ENCODE peak calls at places on chromosomes 11 and 22, in seven cellular contexts. One of them, this sample, is unnamed.

GRCh38 chr11:1878134-1879031 is 13.3 kb downstream of the PRR33 start:
- DNase-seq in bronchial epithelial cell: no peak
- DNase-seq in Peyer's patch: no peak
- DNase-seq in nephron progenitor cell: no peak
- DNase-seq in WERI-Rb-1: no peak
- DNase-seq in A549: no peak
- DNase-seq in H9: no peak
- DNase-seq in this sample: no peak

GRCh38 chr11:74749127-74749964 is 697 bp downstream of the RNF169 start:
- DNase-seq in bronchial epithelial cell: peak; percentile 60
- DNase-seq in Peyer's patch: peak; percentile 47
- DNase-seq in nephron progenitor cell: peak; percentile 54
- DNase-seq in WERI-Rb-1: peak; percentile 48
- DNase-seq in A549: peak; percentile 60
- DNase-seq in H9: peak; percentile 56
- DNase-seq in this sample: peak; percentile 56

GRCh38 chr11:133835258-133836075 is 9.8 kb downstream of the SPATA19 start:
- DNase-seq in bronchial epithelial cell: peak; percentile 67
- DNase-seq in Peyer's patch: no peak
- DNase-seq in nephron progenitor cell: peak; percentile 63
- DNase-seq in WERI-Rb-1: peak; percentile 69
- DNase-seq in A549: peak; percentile 73
- DNase-seq in H9: peak; percentile 82
- DNase-seq in this sample: peak; percentile 70

GRCh38 chr11:9001736-9002135 is 2.1 kb downstream of the NRIP3 start:
- DNase-seq in bronchial epithelial cell: peak; percentile 97
- DNase-seq in Peyer's patch: no peak
- DNase-seq in nephron progenitor cell: no peak
- DNase-seq in WERI-Rb-1: no peak
- DNase-seq in A549: no peak
- DNase-seq in H9: no peak
- DNase-seq in this sample: peak; percentile 56

GRCh38 chr11:16326679-16327297 is 29.6 kb downstream of the SOX6 start:
- DNase-seq in bronchial epithelial cell: no peak
- DNase-seq in Peyer's patch: no peak
- DNase-seq in nephron progenitor cell: no peak
- DNase-seq in WERI-Rb-1: no peak
- DNase-seq in A549: no peak
- DNase-seq in H9: no peak
- DNase-seq in this sample: no peak

GRCh38 chr22:32839776-32840571 is 38.5 kb downstream of the TIMP3 start:
- DNase-seq in bronchial epithelial cell: no peak
- DNase-seq in Peyer's patch: no peak
- DNase-seq in nephron progenitor cell: peak; percentile 29
- DNase-seq in WERI-Rb-1: no peak
- DNase-seq in A549: no peak
- DNase-seq in H9: no peak
- DNase-seq in this sample: no peak

GRCh38 chr11:123235117-123235686 is 40.2 kb upstream of the CLMP start:
- DNase-seq in bronchial epithelial cell: no peak
- DNase-seq in Peyer's patch: peak; percentile 28
- DNase-seq in nephron progenitor cell: peak; percentile 29
- DNase-seq in WERI-Rb-1: peak; percentile 49
- DNase-seq in A549: peak; percentile 43
- DNase-seq in H9: peak; percentile 76
- DNase-seq in this sample: peak; percentile 45

GRCh38 chr22:23273445-23274145 is 93.3 kb downstream of the BCR start:
- DNase-seq in bronchial epithelial cell: no peak
- DNase-seq in Peyer's patch: no peak
- DNase-seq in nephron progenitor cell: no peak
- DNase-seq in WERI-Rb-1: no peak
- DNase-seq in A549: no peak
- DNase-seq in H9: no peak
- DNase-seq in this sample: no peak

GRCh38 chr11:61082161-61082870 is 20.0 kb upstream of the CD5 start:
- DNase-seq in bronchial epithelial cell: no peak
- DNase-seq in Peyer's patch: no peak
- DNase-seq in nephron progenitor cell: no peak
- DNase-seq in WERI-Rb-1: peak; percentile 46
- DNase-seq in A549: no peak
- DNase-seq in H9: no peak
- DNase-seq in this sample: no peak

GRCh38 chr11:120786206-120786735 is 237.6 kb upstream of the TBCEL start:
- DNase-seq in bronchial epithelial cell: no peak
- DNase-seq in Peyer's patch: no peak
- DNase-seq in nephron progenitor cell: no peak
- DNase-seq in WERI-Rb-1: no peak
- DNase-seq in A549: no peak
- DNase-seq in H9: no peak
- DNase-seq in this sample: no peak

GRCh38 chr11:94020777-94021615 is at the start of gene HEPHL1:
- DNase-seq in bronchial epithelial cell: peak; percentile 90
- DNase-seq in Peyer's patch: no peak
- DNase-seq in nephron progenitor cell: no peak
- DNase-seq in WERI-Rb-1: no peak
- DNase-seq in A549: no peak
- DNase-seq in H9: peak; percentile 67
- DNase-seq in this sample: peak; percentile 54

GRCh38 chr11:117724621-117725020 is 72.4 kb downstream of the DSCAML1 start:
- DNase-seq in bronchial epithelial cell: no peak
- DNase-seq in Peyer's patch: no peak
- DNase-seq in nephron progenitor cell: no peak
- DNase-seq in WERI-Rb-1: no peak
- DNase-seq in A549: no peak
- DNase-seq in H9: no peak
- DNase-seq in this sample: no peak

GRCh38 chr22:44037519-44038370 is 13.6 kb downstream of the PARVB start:
- DNase-seq in bronchial epithelial cell: peak; percentile 95
- DNase-seq in Peyer's patch: no peak
- DNase-seq in nephron progenitor cell: no peak
- DNase-seq in WERI-Rb-1: peak; percentile 28
- DNase-seq in A549: peak; percentile 84
- DNase-seq in H9: no peak
- DNase-seq in this sample: peak; percentile 91

GRCh38 chr11:83120328-83120727 is 36.6 kb upstream of the PCF11 start:
- DNase-seq in bronchial epithelial cell: no peak
- DNase-seq in Peyer's patch: no peak
- DNase-seq in nephron progenitor cell: no peak
- DNase-seq in WERI-Rb-1: no peak
- DNase-seq in A549: no peak
- DNase-seq in H9: no peak
- DNase-seq in this sample: no peak

DNA sequence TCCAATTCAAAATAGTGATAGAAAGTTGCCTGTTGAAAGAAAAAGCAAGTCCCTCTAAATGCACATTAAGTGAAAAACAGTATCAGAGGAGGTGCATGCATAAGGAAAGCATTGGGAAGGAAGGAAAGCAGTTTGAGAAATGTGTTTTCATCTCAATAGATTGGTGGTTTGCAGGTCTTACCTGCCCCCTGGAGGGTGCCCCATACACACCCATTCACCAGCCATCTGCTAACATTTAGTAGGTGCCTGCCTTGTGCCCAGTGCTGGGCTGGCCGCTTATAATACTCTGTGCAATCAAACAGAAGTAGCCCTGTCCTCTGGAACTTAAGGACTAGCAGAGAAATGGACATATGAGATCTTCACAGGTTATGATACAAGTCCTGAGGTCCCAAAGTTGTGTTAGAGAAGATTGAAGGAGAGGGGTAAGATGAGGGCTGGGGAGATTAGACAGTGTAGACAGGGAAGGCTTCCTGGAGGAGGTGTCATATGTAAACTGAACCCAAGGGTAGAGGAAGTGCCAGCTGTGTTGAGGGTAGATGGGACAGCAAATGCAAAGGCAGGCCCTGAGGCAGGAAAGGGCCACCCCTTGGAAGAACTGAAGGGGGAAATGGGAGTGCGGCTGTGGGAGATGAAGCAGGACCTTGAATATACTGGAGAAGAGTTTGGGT is 184.2 kb downstream of the MN1 start:
- DNase-seq in bronchial epithelial cell: no peak
- DNase-seq in Peyer's patch: no peak
- DNase-seq in nephron progenitor cell: no peak
- DNase-seq in WERI-Rb-1: no peak
- DNase-seq in A549: peak; percentile 12
- DNase-seq in H9: no peak
- DNase-seq in this sample: peak; percentile 13
- TF ChIP-seq CTCF in bronchial epithelial cell: peak; percentile 18
- TF ChIP-seq CTCF in Peyer's patch: no peak
- TF ChIP-seq CTCF in nephron progenitor cell: no peak
- TF ChIP-seq CTCF in WERI-Rb-1: no peak
- TF ChIP-seq CTCF in A549: peak; percentile 5
- TF ChIP-seq CTCF in H9: peak; percentile 28
- TF ChIP-seq CTCF in this sample: no peak

GRCh38 chr11:20342347-20343279 is 20.9 kb upstream of the HTATIP2 start:
- DNase-seq in bronchial epithelial cell: no peak
- DNase-seq in Peyer's patch: no peak
- DNase-seq in nephron progenitor cell: peak; percentile 60
- DNase-seq in WERI-Rb-1: peak; percentile 99
- DNase-seq in A549: no peak
- DNase-seq in H9: peak; percentile 87
- DNase-seq in this sample: no peak

GRCh38 chr11:20336056-20336455 is 27.5 kb upstream of the HTATIP2 start:
- DNase-seq in bronchial epithelial cell: no peak
- DNase-seq in Peyer's patch: no peak
- DNase-seq in nephron progenitor cell: no peak
- DNase-seq in WERI-Rb-1: no peak
- DNase-seq in A549: no peak
- DNase-seq in H9: no peak
- DNase-seq in this sample: no peak

DNA sequence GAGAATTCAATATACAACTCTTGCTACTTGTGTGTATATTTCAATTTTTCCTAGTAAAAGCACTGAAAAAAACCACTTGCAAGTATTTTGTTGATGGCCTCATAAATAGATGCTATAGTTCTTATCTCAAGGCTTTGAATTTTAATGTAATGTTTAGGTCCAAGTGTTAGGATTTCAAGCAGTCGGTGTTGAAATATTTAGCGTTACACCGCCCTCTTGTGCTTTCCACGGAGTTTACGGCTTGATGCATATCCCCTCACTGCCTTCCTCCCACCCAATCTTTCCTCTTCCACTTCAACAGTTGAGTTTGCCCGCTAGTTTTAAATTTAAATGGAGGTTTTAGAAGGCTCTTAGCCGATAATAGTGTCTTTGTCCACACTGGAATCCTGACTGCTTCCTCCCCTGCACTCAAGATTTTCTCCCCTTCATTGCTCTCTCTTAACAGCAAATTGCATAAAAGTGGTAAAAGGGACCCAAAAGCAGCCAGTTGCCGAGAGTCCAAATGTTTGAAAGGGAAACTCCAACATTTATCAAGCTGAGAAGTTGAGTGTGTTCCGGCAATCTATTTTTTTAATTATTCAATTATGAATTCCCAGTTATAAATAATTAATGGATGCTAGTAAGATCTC is 25.9 kb upstream of the HTATIP2 start:
- DNase-seq in bronchial epithelial cell: peak; percentile 36
- DNase-seq in Peyer's patch: no peak
- DNase-seq in nephron progenitor cell: peak; percentile 27
- DNase-seq in WERI-Rb-1: peak; percentile 67
- DNase-seq in A549: peak; percentile 42
- DNase-seq in H9: peak; percentile 36
- DNase-seq in this sample: peak; percentile 46
- TF ChIP-seq CTCF in bronchial epithelial cell: peak; percentile 53
- TF ChIP-seq CTCF in Peyer's patch: no peak
- TF ChIP-seq CTCF in nephron progenitor cell: peak; percentile 54
- TF ChIP-seq CTCF in WERI-Rb-1: peak; percentile 70
- TF ChIP-seq CTCF in A549: peak; percentile 63
- TF ChIP-seq CTCF in H9: peak; percentile 77
- TF ChIP-seq CTCF in this sample: peak; percentile 42

DNA sequence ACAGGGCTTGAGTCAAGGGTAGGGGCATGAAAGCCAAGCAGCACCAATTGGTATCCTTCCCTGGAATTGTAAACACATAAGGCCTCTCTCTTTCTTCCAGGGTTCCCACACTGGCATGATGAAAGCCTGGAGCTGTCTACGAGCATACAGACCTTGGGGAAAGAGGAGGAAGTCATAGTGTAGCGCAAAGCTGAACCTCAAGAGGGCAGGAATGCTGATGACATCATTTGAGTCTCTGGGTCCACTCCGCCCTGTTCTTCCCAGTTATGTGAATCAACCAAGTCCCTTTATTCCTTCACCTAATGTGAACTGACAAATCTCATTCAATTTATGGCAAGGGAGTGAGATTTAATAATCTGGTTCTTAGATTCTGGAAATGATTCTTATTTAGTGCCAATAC is 266.4 kb upstream of the NCAM1 start:
- DNase-seq in bronchial epithelial cell: peak; percentile 74
- DNase-seq in Peyer's patch: no peak
- DNase-seq in nephron progenitor cell: no peak
- DNase-seq in WERI-Rb-1: peak; percentile 40
- DNase-seq in A549: peak; percentile 3
- DNase-seq in H9: no peak
- DNase-seq in this sample: peak; percentile 45
- TF ChIP-seq CTCF in bronchial epithelial cell: peak; percentile 18
- TF ChIP-seq CTCF in Peyer's patch: no peak
- TF ChIP-seq CTCF in nephron progenitor cell: no peak
- TF ChIP-seq CTCF in WERI-Rb-1: peak; percentile 58
- TF ChIP-seq CTCF in A549: no peak
- TF ChIP-seq CTCF in H9: peak; percentile 31
- TF ChIP-seq CTCF in this sample: no peak

GRCh38 chr22:35686298-35686697 is 31.4 kb upstream of the APOL5 start:
- DNase-seq in bronchial epithelial cell: no peak
- DNase-seq in Peyer's patch: peak; percentile 44
- DNase-seq in nephron progenitor cell: no peak
- DNase-seq in WERI-Rb-1: no peak
- DNase-seq in A549: no peak
- DNase-seq in H9: no peak
- DNase-seq in this sample: no peak

GRCh38 chr22:35683560-35683959 is 34.1 kb upstream of the APOL5 start:
- DNase-seq in bronchial epithelial cell: no peak
- DNase-seq in Peyer's patch: no peak
- DNase-seq in nephron progenitor cell: no peak
- DNase-seq in WERI-Rb-1: no peak
- DNase-seq in A549: no peak
- DNase-seq in H9: no peak
- DNase-seq in this sample: no peak

GRCh38 chr22:35684732-35685131 is 32.9 kb upstream of the APOL5 start:
- DNase-seq in bronchial epithelial cell: no peak
- DNase-seq in Peyer's patch: no peak
- DNase-seq in nephron progenitor cell: no peak
- DNase-seq in WERI-Rb-1: no peak
- DNase-seq in A549: no peak
- DNase-seq in H9: no peak
- DNase-seq in this sample: no peak

GRCh38 chr22:35685731-35686130 is 31.9 kb upstream of the APOL5 start:
- DNase-seq in bronchial epithelial cell: no peak
- DNase-seq in Peyer's patch: no peak
- DNase-seq in nephron progenitor cell: peak; percentile 15
- DNase-seq in WERI-Rb-1: no peak
- DNase-seq in A549: no peak
- DNase-seq in H9: no peak
- DNase-seq in this sample: no peak

DNA sequence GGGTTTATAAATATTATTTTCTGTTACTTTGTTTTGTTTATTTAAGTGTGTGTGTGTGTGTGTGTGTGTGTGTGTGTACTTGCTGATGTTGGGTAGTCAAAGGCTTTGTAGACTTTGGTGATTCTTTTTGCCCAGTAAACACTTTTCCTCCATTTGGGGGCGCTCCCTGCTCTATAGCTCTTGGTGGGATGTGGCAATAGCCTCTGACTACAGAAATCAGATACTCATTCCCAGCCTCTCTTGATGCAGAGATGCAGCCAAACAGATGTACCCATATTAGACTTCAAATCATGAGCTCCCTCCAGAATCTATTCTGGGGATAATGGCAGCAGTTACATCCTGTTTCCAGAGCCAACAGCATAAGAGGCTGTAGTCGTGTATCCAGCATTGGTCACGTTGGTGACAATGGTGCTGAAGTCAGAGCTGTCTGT is 33.4 kb upstream of the APOL5 start:
- DNase-seq in bronchial epithelial cell: peak; percentile 30
- DNase-seq in Peyer's patch: no peak
- DNase-seq in nephron progenitor cell: no peak
- DNase-seq in WERI-Rb-1: peak; percentile 13
- DNase-seq in A549: peak; percentile 25
- DNase-seq in H9: peak; percentile 59
- DNase-seq in this sample: peak; percentile 39
- TF ChIP-seq CTCF in bronchial epithelial cell: peak; percentile 37
- TF ChIP-seq CTCF in Peyer's patch: no peak
- TF ChIP-seq CTCF in nephron progenitor cell: no peak
- TF ChIP-seq CTCF in WERI-Rb-1: peak; percentile 34
- TF ChIP-seq CTCF in A549: no peak
- TF ChIP-seq CTCF in H9: peak; percentile 54
- TF ChIP-seq CTCF in this sample: no peak

This sample was measured in MCF 10A.